ENCODE peak calls at places on chromosomes 7 and 10, in four cellular contexts. One of them, this sample, is unnamed.

GRCh38 chr10:122504551-122504950 is 43.2 kb downstream of the HTRA1 start:
- DNase-seq in neuronal stem cell: no peak
- DNase-seq in H9: no peak
- DNase-seq in mesenchymal stem cell: peak
- DNase-seq in this sample: peak

GRCh38 chr10:102819054-102819453 is 18.2 kb downstream of the CYP17A1 start:
- DNase-seq in neuronal stem cell: no peak
- DNase-seq in H9: no peak
- DNase-seq in mesenchymal stem cell: no peak
- DNase-seq in this sample: no peak

GRCh38 chr7:47145982-47146381 is 435.9 kb downstream of the TNS3 start:
- DNase-seq in neuronal stem cell: no peak
- DNase-seq in H9: no peak
- DNase-seq in mesenchymal stem cell: no peak
- DNase-seq in this sample: no peak

GRCh38 chr7:151615784-151616183 is 96.1 kb upstream of the RHEB start:
- DNase-seq in neuronal stem cell: no peak
- DNase-seq in H9: no peak
- DNase-seq in mesenchymal stem cell: no peak
- DNase-seq in this sample: no peak

GRCh38 chr7:133977409-133978274 is 149.5 kb upstream of the LRGUK start:
- DNase-seq in neuronal stem cell: no peak
- DNase-seq in H9: no peak
- DNase-seq in mesenchymal stem cell: no peak
- DNase-seq in this sample: no peak

GRCh38 chr10:52818019-52818418 is 45.4 kb upstream of the MBL2 start:
- DNase-seq in neuronal stem cell: peak
- DNase-seq in H9: no peak
- DNase-seq in mesenchymal stem cell: peak
- DNase-seq in this sample: peak

GRCh38 chr7:95628831-95629439 is 32.6 kb upstream of the PDK4 start:
- DNase-seq in neuronal stem cell: no peak
- DNase-seq in H9: no peak
- DNase-seq in mesenchymal stem cell: peak
- DNase-seq in this sample: peak

GRCh38 chr10:127919418-127920191 is 12.7 kb downstream of the PTPRE start:
- DNase-seq in neuronal stem cell: no peak
- DNase-seq in H9: peak
- DNase-seq in mesenchymal stem cell: peak
- DNase-seq in this sample: peak

GRCh38 chr7:30134011-30134410 is 775 bp upstream of the MTURN start:
- DNase-seq in neuronal stem cell: no peak
- DNase-seq in H9: no peak
- DNase-seq in mesenchymal stem cell: no peak
- DNase-seq in this sample: no peak

GRCh38 chr10:96306516-96306915 is 2.3 kb downstream of the DNTT start:
- DNase-seq in neuronal stem cell: no peak
- DNase-seq in H9: no peak
- DNase-seq in mesenchymal stem cell: no peak
- DNase-seq in this sample: no peak

GRCh38 chr7:52168085-52168484 is 851.5 kb upstream of the COBL start:
- DNase-seq in neuronal stem cell: no peak
- DNase-seq in H9: peak
- DNase-seq in mesenchymal stem cell: no peak
- DNase-seq in this sample: no peak

GRCh38 chr10:36559412-36559811 is 566.0 kb upstream of the ANKRD30A start:
- DNase-seq in neuronal stem cell: no peak
- DNase-seq in H9: no peak
- DNase-seq in mesenchymal stem cell: no peak
- DNase-seq in this sample: peak

GRCh38 chr10:124827474-124827873 is 25.9 kb downstream of the ABRAXAS2 start:
- DNase-seq in neuronal stem cell: no peak
- DNase-seq in H9: no peak
- DNase-seq in mesenchymal stem cell: peak
- DNase-seq in this sample: peak

GRCh38 chr7:52413051-52413450 is 622.4 kb upstream of the POM121L12 start:
- DNase-seq in neuronal stem cell: no peak
- DNase-seq in H9: no peak
- DNase-seq in mesenchymal stem cell: no peak
- DNase-seq in this sample: no peak

GRCh38 chr7:31327071-31327470 is 13.5 kb downstream of the NEUROD6 start:
- DNase-seq in neuronal stem cell: no peak
- DNase-seq in H9: peak
- DNase-seq in mesenchymal stem cell: no peak
- DNase-seq in this sample: peak

GRCh38 chr10:131532291-131532690 is 220.8 kb upstream of the TCERG1L start:
- DNase-seq in neuronal stem cell: no peak
- DNase-seq in H9: no peak
- DNase-seq in mesenchymal stem cell: no peak
- DNase-seq in this sample: no peak

GRCh38 chr7:28891192-28891872 is 66.8 kb downstream of the TRIL start:
- DNase-seq in neuronal stem cell: no peak
- DNase-seq in H9: peak
- DNase-seq in mesenchymal stem cell: no peak
- DNase-seq in this sample: no peak

GRCh38 chr10:71036586-71036985 is 148.2 kb upstream of the PCBD1 start:
- DNase-seq in neuronal stem cell: no peak
- DNase-seq in H9: no peak
- DNase-seq in mesenchymal stem cell: no peak
- DNase-seq in this sample: no peak

GRCh38 chr10:118251791-118252190 is 90.3 kb downstream of the FAM204A start:
- DNase-seq in neuronal stem cell: no peak
- DNase-seq in H9: no peak
- DNase-seq in mesenchymal stem cell: no peak
- DNase-seq in this sample: no peak

GRCh38 chr7:22718200-22718711 is 8.7 kb upstream of the IL6 start:
- DNase-seq in neuronal stem cell: no peak
- DNase-seq in H9: no peak
- DNase-seq in mesenchymal stem cell: peak
- DNase-seq in this sample: peak

GRCh38 chr10:5945561-5946418 is 31.6 kb downstream of the IL15RA start:
- DNase-seq in neuronal stem cell: no peak
- DNase-seq in H9: no peak
- DNase-seq in mesenchymal stem cell: peak
- DNase-seq in this sample: peak

GRCh38 chr7:70356975-70357374 is 758.7 kb downstream of the AUTS2 start:
- DNase-seq in neuronal stem cell: no peak
- DNase-seq in H9: no peak
- DNase-seq in mesenchymal stem cell: no peak
- DNase-seq in this sample: no peak
- H2AFZ ChIP-seq in neuronal stem cell: no peak
- H2AFZ ChIP-seq in H9: no peak
- H2AFZ ChIP-seq in mesenchymal stem cell: no peak
- H2AFZ ChIP-seq in this sample: no peak

DNA sequence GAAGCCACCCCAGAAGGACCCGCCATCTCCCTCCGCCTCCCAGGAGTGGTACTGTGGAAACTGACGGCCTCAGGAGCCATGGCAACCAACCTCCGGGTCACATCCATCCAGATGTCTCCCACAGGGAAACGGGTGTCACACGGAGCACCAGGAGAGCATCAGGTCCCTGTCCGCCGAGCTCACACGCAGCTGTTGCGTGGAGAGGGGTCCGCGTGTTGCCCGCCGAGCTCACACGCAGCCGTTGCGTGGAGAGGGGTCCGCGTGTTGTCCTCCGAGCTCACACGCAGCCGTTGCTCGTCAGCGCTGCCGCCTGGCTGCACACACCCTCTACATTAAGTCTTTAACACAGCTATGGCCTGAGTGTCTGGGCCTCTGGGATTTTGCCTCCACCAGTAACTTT is 311.1 kb upstream of the SHH start:
- DNase-seq in neuronal stem cell: no peak
- DNase-seq in H9: no peak
- DNase-seq in mesenchymal stem cell: no peak
- DNase-seq in this sample: no peak
- H2BK15ac ChIP-seq in neuronal stem cell: no peak
- H2BK15ac ChIP-seq in H9: no peak
- H2BK15ac ChIP-seq in mesenchymal stem cell: no peak
- H2BK15ac ChIP-seq in this sample: no peak

GRCh38 chr7:50068850-50069551 is 24.0 kb downstream of the ZPBP start:
- DNase-seq in neuronal stem cell: no peak
- DNase-seq in H9: peak
- DNase-seq in mesenchymal stem cell: peak
- DNase-seq in this sample: no peak
- H2AFZ ChIP-seq in neuronal stem cell: peak
- H2AFZ ChIP-seq in H9: no peak
- H2AFZ ChIP-seq in mesenchymal stem cell: no peak
- H2AFZ ChIP-seq in this sample: no peak

GRCh38 chr7:43234968-43235367 is 122.5 kb downstream of the HECW1 start:
- DNase-seq in neuronal stem cell: no peak
- DNase-seq in H9: no peak
- DNase-seq in mesenchymal stem cell: no peak
- DNase-seq in this sample: no peak

GRCh38 chr7:43234073-43234472 is 121.6 kb downstream of the HECW1 start:
- DNase-seq in neuronal stem cell: no peak
- DNase-seq in H9: no peak
- DNase-seq in mesenchymal stem cell: no peak
- DNase-seq in this sample: no peak

GRCh38 chr7:43232376-43232775 is 119.9 kb downstream of the HECW1 start:
- DNase-seq in neuronal stem cell: no peak
- DNase-seq in H9: no peak
- DNase-seq in mesenchymal stem cell: no peak
- DNase-seq in this sample: no peak
- H2BK15ac ChIP-seq in neuronal stem cell: no peak
- H2BK15ac ChIP-seq in H9: no peak
- H2BK15ac ChIP-seq in mesenchymal stem cell: no peak
- H2BK15ac ChIP-seq in this sample: no peak

GRCh38 chr10:30489291-30489823 is 55.4 kb downstream of the MAP3K8 start:
- DNase-seq in neuronal stem cell: no peak
- DNase-seq in H9: no peak
- DNase-seq in mesenchymal stem cell: no peak
- DNase-seq in this sample: no peak
- H2AFZ ChIP-seq in neuronal stem cell: no peak
- H2AFZ ChIP-seq in H9: no peak
- H2AFZ ChIP-seq in mesenchymal stem cell: no peak
- H2AFZ ChIP-seq in this sample: no peak

GRCh38 chr7:84113286-84113685 is 81.3 kb downstream of the SEMA3A start:
- DNase-seq in neuronal stem cell: no peak
- DNase-seq in H9: no peak
- DNase-seq in mesenchymal stem cell: no peak
- DNase-seq in this sample: no peak
- H2BK15ac ChIP-seq in neuronal stem cell: no peak
- H2BK15ac ChIP-seq in H9: no peak
- H2BK15ac ChIP-seq in mesenchymal stem cell: no peak
- H2BK15ac ChIP-seq in this sample: no peak

This sample was measured in IMR-90.